ENCODE peak calls at places on chromosome 1, in eight cellular contexts. L is right cardiac atrium; S is heart left ventricle; U is upper lobe of right lung; I is CD8-positive, alpha-beta memory T cell; C is kidney; W is thoracic aorta; E is lung. H is an unnamed sample.

GRCh38 chr1:54244655-54245054 is 44.7 kb downstream of the MRPL37 start:
- DNase-seq in L (no peak), S (no peak), U (no peak), I (no peak), C (no peak), W (no peak), E (no peak), H (no peak)

GRCh38 chr1:235582130-235582529 is 67.5 kb downstream of the GNG4 start:
- DNase-seq in L (no peak), S (no peak), U (peak; percentile 47), I (no peak), C (no peak), W (no peak), E (no peak), H (no peak)

GRCh38 chr1:33532250-33532649 is 59.8 kb downstream of the ZSCAN20 start:
- DNase-seq in L (no peak), S (no peak), U (no peak), I (no peak), C (no peak), W (no peak), E (no peak), H (no peak)

GRCh38 chr1:180186831-180187230 is 32.2 kb downstream of the QSOX1 start:
- DNase-seq in L (no peak), S (no peak), U (no peak), I (no peak), C (no peak), W (no peak), E (no peak), H (no peak)

GRCh38 chr1:82491301-82491986 is 690.7 kb downstream of the ADGRL2 start:
- DNase-seq in L (no peak), S (no peak), U (no peak), I (no peak), C (no peak), W (no peak), E (no peak), H (no peak)

GRCh38 chr1:105137543-105138444 is 1388.1 kb downstream of the AMY1C start:
- DNase-seq in L (peak; percentile 73), S (no peak), U (no peak), I (no peak), C (no peak), W (no peak), E (no peak), H (no peak)

GRCh38 chr1:63984891-63985290 is 211.1 kb downstream of the ROR1 start:
- DNase-seq in L (no peak), S (no peak), U (no peak), I (no peak), C (no peak), W (no peak), E (no peak), H (no peak)

GRCh38 chr1:241703001-241703400 is 50.9 kb downstream of the WDR64 start:
- DNase-seq in L (no peak), S (no peak), U (no peak), I (no peak), C (no peak), W (no peak), E (no peak), H (no peak)

GRCh38 chr1:17196496-17197180 is 8.3 kb upstream of the PADI1 start:
- DNase-seq in L (no peak), S (no peak), U (no peak), I (no peak), C (peak; percentile 37), W (no peak), E (no peak), H (no peak)

DNA sequence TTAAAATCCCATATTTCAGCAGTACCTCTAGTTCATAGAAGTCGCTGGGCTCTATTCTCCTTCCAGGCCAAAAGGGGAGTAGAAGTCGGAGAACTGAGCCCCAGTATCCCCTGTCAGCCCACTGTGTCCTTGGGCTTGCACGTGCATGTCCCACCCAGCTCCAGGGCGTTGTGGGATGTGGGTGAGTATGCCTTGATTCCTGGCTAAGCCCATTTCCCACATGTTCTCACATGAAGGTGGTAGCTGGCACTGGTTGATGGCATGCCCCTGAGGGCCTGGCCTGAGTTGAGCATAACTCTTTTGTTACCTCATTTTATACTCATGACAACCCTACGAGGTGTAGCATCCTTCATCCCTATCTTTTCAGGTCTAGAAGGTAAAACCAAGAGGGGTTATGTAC is 8.0 kb downstream of the SLC6A17 start:
- DNase-seq in L (no peak), S (no peak), U (no peak), I (no peak), C (no peak), W (no peak), E (no peak), H (no peak)
- H3K4me1 ChIP-seq in L (no peaks in the 10 kb centered on the region), S (no peaks in the 10 kb centered on the region), U (no peaks in the 10 kb centered on the region), I (no peaks in the 10 kb centered on the region), C (no peaks in the 10 kb centered on the region), W (no peaks in the 10 kb centered on the region), E (no peaks in the 10 kb centered on the region), H (no peaks in the 10 kb centered on the region)

GRCh38 chr1:243792401-243792800 is 57.6 kb downstream of the AKT3 start:
- DNase-seq in L (no peak), S (no peak), U (no peak), I (no peak), C (no peak), W (no peak), E (no peak), H (no peak)

GRCh38 chr1:243793298-243793697 is 56.7 kb downstream of the AKT3 start:
- DNase-seq in L (no peak), S (no peak), U (no peak), I (no peak), C (no peak), W (no peak), E (no peak), H (no peak)

GRCh38 chr1:243791586-243792267 is 58.3 kb downstream of the AKT3 start:
- DNase-seq in L (peak; percentile 65), S (no peak), U (no peak), I (no peak), C (no peak), W (no peak), E (no peak), H (no peak)

GRCh38 chr1:243790404-243790803 is 59.6 kb downstream of the AKT3 start:
- DNase-seq in L (no peak), S (no peak), U (no peak), I (no peak), C (no peak), W (no peak), E (no peak), H (no peak)

DNA sequence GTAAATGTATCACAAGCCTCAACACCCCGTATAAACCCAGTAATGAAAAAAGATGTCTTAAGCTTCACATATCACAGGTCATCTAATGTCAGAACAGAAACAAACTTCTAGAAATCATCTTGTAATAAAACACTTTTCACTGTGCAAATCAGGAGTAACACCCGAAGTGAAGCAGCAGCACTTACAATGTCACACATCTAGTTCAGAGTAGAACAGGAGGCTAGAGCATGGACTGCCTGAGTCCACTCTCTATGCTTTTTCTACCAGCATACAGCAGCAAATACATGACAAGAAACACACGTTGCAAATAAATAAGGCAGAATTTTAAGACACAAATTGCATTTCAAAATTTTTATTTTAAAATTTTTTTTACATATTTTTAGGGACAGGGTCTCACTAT is 57.2 kb downstream of the AKT3 start:
- DNase-seq in L (no peak), S (no peak), U (no peak), I (no peak), C (no peak), W (no peak), E (no peak), H (no peak)
- H3K4me1 ChIP-seq in L (peaks cover 12% of the 10 kb centered on the region), S (peaks cover 38% of the 10 kb centered on the region), U (peaks cover 25% of the 10 kb centered on the region), I (peaks cover 8% of the 10 kb centered on the region), C (peaks cover 17% of the 10 kb centered on the region), W (peaks cover 40% of the 10 kb centered on the region), E (peaks cover 26% of the 10 kb centered on the region), H (no peaks in the 10 kb centered on the region)

GRCh38 chr1:18376661-18377060 is 104.1 kb upstream of the KLHDC7A start:
- DNase-seq in L (no peak), S (no peak), U (peak; percentile 51), I (no peak), C (no peak), W (no peak), E (no peak), H (no peak)

GRCh38 chr1:18373151-18373550 is 107.6 kb upstream of the KLHDC7A start:
- DNase-seq in L (no peak), S (no peak), U (no peak), I (no peak), C (no peak), W (no peak), E (no peak), H (no peak)

DNA sequence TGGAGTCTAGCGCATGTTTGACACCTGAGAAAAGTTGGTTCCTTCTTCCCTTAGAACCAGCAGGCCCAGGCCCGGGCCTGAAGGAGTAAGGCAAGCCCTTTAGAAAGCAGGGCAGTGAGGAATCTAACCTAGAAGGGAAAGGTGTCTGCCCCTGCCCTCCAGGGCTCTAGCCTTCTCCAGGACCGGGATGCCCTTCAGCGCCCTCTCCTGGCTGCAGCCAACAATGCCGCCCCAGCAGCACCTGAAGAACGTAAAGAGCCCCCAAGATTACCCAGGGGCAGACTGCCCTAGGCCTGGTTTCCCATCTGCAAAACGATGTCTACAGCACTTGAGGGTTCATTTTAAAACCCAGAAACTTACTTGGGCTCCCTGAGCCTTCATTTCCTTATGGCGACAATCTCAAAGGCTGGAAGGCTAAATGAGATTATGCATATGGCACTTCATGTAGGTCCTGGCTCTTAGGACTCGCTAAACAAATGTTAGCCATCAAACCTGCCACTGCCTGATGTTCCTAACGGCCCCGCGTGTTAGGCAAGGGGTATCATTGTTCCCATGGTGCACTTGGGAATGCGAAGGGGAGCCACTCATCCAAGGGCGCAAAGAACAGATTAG is 106.7 kb upstream of the KLHDC7A start:
- DNase-seq in L (no peak), S (no peak), U (peak; percentile 56), I (no peak), C (no peak), W (no peak), E (no peak), H (no peak)
- H3K4me1 ChIP-seq in L (no peaks in the 10 kb centered on the region), S (no peaks in the 10 kb centered on the region), U (no peaks in the 10 kb centered on the region), I (no peaks in the 10 kb centered on the region), C (no peaks in the 10 kb centered on the region), W (no peaks in the 10 kb centered on the region), E (no peaks in the 10 kb centered on the region), H (no peaks in the 10 kb centered on the region)

DNA sequence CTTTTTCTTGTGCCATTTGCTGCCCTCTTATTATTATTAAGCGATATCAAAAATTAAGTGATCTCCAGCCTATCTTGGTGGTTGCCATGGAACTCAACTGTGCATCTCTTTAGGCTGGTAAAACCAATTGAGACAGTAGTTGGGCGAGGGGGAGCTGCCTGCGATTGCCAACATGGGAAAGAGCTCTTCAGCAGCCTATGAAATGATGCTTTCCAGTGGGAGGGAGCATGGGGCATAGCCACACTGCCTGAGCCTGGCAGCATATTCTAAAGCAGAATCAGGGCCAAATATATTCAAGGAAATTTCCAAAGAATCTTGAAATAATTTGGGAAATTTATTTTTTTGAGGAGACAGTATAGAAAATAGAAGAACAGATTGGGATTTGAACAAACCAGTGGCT is 126.9 kb upstream of the DNAH14 start:
- DNase-seq in L (no peak), S (no peak), U (no peak), I (no peak), C (no peak), W (no peak), E (no peak), H (no peak)
- H3K4me1 ChIP-seq in L (no peaks in the 10 kb centered on the region), S (no peaks in the 10 kb centered on the region), U (no peaks in the 10 kb centered on the region), I (no peaks in the 10 kb centered on the region), C (no peaks in the 10 kb centered on the region), W (no peaks in the 10 kb centered on the region), E (no peaks in the 10 kb centered on the region), H (no peaks in the 10 kb centered on the region)

GRCh38 chr1:89888480-89889335 is 67.9 kb downstream of the LRRC8D start:
- DNase-seq in L (no peak), S (no peak), U (no peak), I (no peak), C (no peak), W (no peak), E (no peak), H (no peak)
- H3K4me1 ChIP-seq in L (no peaks in the 10 kb centered on the region), S (peaks cover 5% of the 10 kb centered on the region), U (no peaks in the 10 kb centered on the region), I (no peaks in the 10 kb centered on the region), C (peaks cover 6% of the 10 kb centered on the region), W (no peaks in the 10 kb centered on the region), E (peaks cover 14% of the 10 kb centered on the region), H (peaks cover 17% of the 10 kb centered on the region)

GRCh38 chr1:20069932-20070331 is at the start of gene PLA2G5:
- DNase-seq in L (peak; percentile 95), S (peak; percentile 82), U (no peak), I (no peak), C (peak; percentile 77), W (no peak), E (peak; percentile 50), H (no peak)
- H3K4me1 ChIP-seq in L (peaks cover 13% of the 10 kb centered on the region), S (peaks cover 45% of the 10 kb centered on the region), U (peaks cover 9% of the 10 kb centered on the region), I (no peaks in the 10 kb centered on the region), C (no peaks in the 10 kb centered on the region), W (peaks cover 36% of the 10 kb centered on the region), E (peaks cover 14% of the 10 kb centered on the region), H (no peaks in the 10 kb centered on the region)

H was measured in esophagus squamous epithelium.